ENCODE peak calls at places on chromosomes 12 and 14, in seven cellular contexts. One of them, this sample, is unnamed.

GRCh38 chr12:14167005-14167628 is 185.7 kb upstream of the GRIN2B start:
- DNase-seq in coronary artery: no peak
- DNase-seq in ELR: peak
- DNase-seq in AG20443: peak
- DNase-seq in activated T-cell treated with anti-CD3 and anti-CD28 coated beads for 1 hour: peak
- DNase-seq in SK-MEL-5: peak
- DNase-seq in activated naive CD4-positive, alpha-beta T cell: no peak
- DNase-seq in this sample: no peak

GRCh38 chr14:26522985-26523384 is 74.8 kb downstream of the NOVA1 start:
- DNase-seq in AG20443: peak
- DNase-seq in coronary artery: no peak
- DNase-seq in activated naive CD4-positive, alpha-beta T cell: no peak
- DNase-seq in activated T-cell treated with anti-CD3 and anti-CD28 coated beads for 1 hour: no peak
- DNase-seq in ELR: no peak
- DNase-seq in SK-MEL-5: no peak
- DNase-seq in this sample: no peak

GRCh38 chr14:71713061-71713850 is 219.0 kb upstream of the RGS6 start:
- DNase-seq in coronary artery: no peak
- DNase-seq in ELR: peak
- DNase-seq in SK-MEL-5: peak
- DNase-seq in activated T-cell treated with anti-CD3 and anti-CD28 coated beads for 1 hour: no peak
- DNase-seq in AG20443: no peak
- DNase-seq in activated naive CD4-positive, alpha-beta T cell: no peak
- DNase-seq in this sample: no peak

GRCh38 chr12:12007001-12007712 is 63.6 kb upstream of the BCL2L14 start:
- DNase-seq in coronary artery: no peak
- DNase-seq in activated T-cell treated with anti-CD3 and anti-CD28 coated beads for 1 hour: no peak
- DNase-seq in activated naive CD4-positive, alpha-beta T cell: no peak
- DNase-seq in AG20443: no peak
- DNase-seq in SK-MEL-5: no peak
- DNase-seq in ELR: peak
- DNase-seq in this sample: no peak

GRCh38 chr12:69343357-69343756 is 4.8 kb upstream of the LYZ start:
- DNase-seq in SK-MEL-5: peak
- DNase-seq in activated naive CD4-positive, alpha-beta T cell: no peak
- DNase-seq in activated T-cell treated with anti-CD3 and anti-CD28 coated beads for 1 hour: no peak
- DNase-seq in ELR: no peak
- DNase-seq in coronary artery: no peak
- DNase-seq in AG20443: no peak
- DNase-seq in this sample: no peak

GRCh38 chr12:89565002-89565401 is 39.2 kb upstream of the POC1B start:
- DNase-seq in activated T-cell treated with anti-CD3 and anti-CD28 coated beads for 1 hour: no peak
- DNase-seq in AG20443: no peak
- DNase-seq in coronary artery: no peak
- DNase-seq in SK-MEL-5: no peak
- DNase-seq in ELR: no peak
- DNase-seq in activated naive CD4-positive, alpha-beta T cell: no peak
- DNase-seq in this sample: no peak

GRCh38 chr14:51873221-51873893 is 12.9 kb downstream of the GNG2 start:
- DNase-seq in activated naive CD4-positive, alpha-beta T cell: no peak
- DNase-seq in AG20443: peak
- DNase-seq in coronary artery: no peak
- DNase-seq in ELR: peak
- DNase-seq in SK-MEL-5: no peak
- DNase-seq in activated T-cell treated with anti-CD3 and anti-CD28 coated beads for 1 hour: no peak
- DNase-seq in this sample: no peak

GRCh38 chr12:46933947-46934346 is 108.2 kb upstream of the SLC38A4 start:
- DNase-seq in activated T-cell treated with anti-CD3 and anti-CD28 coated beads for 1 hour: no peak
- DNase-seq in coronary artery: no peak
- DNase-seq in SK-MEL-5: peak
- DNase-seq in AG20443: peak
- DNase-seq in activated naive CD4-positive, alpha-beta T cell: no peak
- DNase-seq in ELR: peak
- DNase-seq in this sample: no peak

GRCh38 chr12:56957229-56958052 is at the start of gene RDH16:
- DNase-seq in AG20443: no peak
- DNase-seq in activated T-cell treated with anti-CD3 and anti-CD28 coated beads for 1 hour: no peak
- DNase-seq in activated naive CD4-positive, alpha-beta T cell: no peak
- DNase-seq in ELR: no peak
- DNase-seq in coronary artery: peak
- DNase-seq in SK-MEL-5: no peak
- DNase-seq in this sample: no peak

GRCh38 chr12:111180830-111181726 is 187.8 kb downstream of the PHETA1 start:
- DNase-seq in SK-MEL-5: no peak
- DNase-seq in AG20443: no peak
- DNase-seq in activated naive CD4-positive, alpha-beta T cell: peak
- DNase-seq in activated T-cell treated with anti-CD3 and anti-CD28 coated beads for 1 hour: no peak
- DNase-seq in coronary artery: no peak
- DNase-seq in ELR: no peak
- DNase-seq in this sample: no peak

GRCh38 chr12:123267991-123268843 is 3.4 kb downstream of the CDK2AP1 start:
- DNase-seq in coronary artery: no peak
- DNase-seq in activated T-cell treated with anti-CD3 and anti-CD28 coated beads for 1 hour: no peak
- DNase-seq in ELR: no peak
- DNase-seq in AG20443: no peak
- DNase-seq in activated naive CD4-positive, alpha-beta T cell: no peak
- DNase-seq in SK-MEL-5: no peak
- DNase-seq in this sample: no peak

GRCh38 chr12:132359971-132360370 is 30.6 kb upstream of the GALNT9 start:
- DNase-seq in activated T-cell treated with anti-CD3 and anti-CD28 coated beads for 1 hour: no peak
- DNase-seq in AG20443: no peak
- DNase-seq in ELR: no peak
- DNase-seq in activated naive CD4-positive, alpha-beta T cell: no peak
- DNase-seq in coronary artery: no peak
- DNase-seq in SK-MEL-5: no peak
- DNase-seq in this sample: no peak

GRCh38 chr12:85798122-85798521 is 38.1 kb downstream of the RASSF9 start:
- DNase-seq in SK-MEL-5: no peak
- DNase-seq in ELR: no peak
- DNase-seq in activated naive CD4-positive, alpha-beta T cell: no peak
- DNase-seq in coronary artery: no peak
- DNase-seq in AG20443: no peak
- DNase-seq in activated T-cell treated with anti-CD3 and anti-CD28 coated beads for 1 hour: no peak
- DNase-seq in this sample: no peak

GRCh38 chr12:95763809-95764253 is 26.7 kb downstream of the NTN4 start:
- DNase-seq in activated naive CD4-positive, alpha-beta T cell: no peak
- DNase-seq in AG20443: peak
- DNase-seq in coronary artery: no peak
- DNase-seq in activated T-cell treated with anti-CD3 and anti-CD28 coated beads for 1 hour: no peak
- DNase-seq in SK-MEL-5: no peak
- DNase-seq in ELR: peak
- DNase-seq in this sample: no peak

GRCh38 chr12:78290606-78291345 is 460.1 kb downstream of the NAV3 start:
- DNase-seq in activated naive CD4-positive, alpha-beta T cell: no peak
- DNase-seq in AG20443: peak
- DNase-seq in ELR: peak
- DNase-seq in activated T-cell treated with anti-CD3 and anti-CD28 coated beads for 1 hour: no peak
- DNase-seq in coronary artery: no peak
- DNase-seq in SK-MEL-5: no peak
- DNase-seq in this sample: no peak

GRCh38 chr12:115752913-115753726 is 524.4 kb downstream of the MED13L start:
- DNase-seq in activated T-cell treated with anti-CD3 and anti-CD28 coated beads for 1 hour: no peak
- DNase-seq in SK-MEL-5: peak
- DNase-seq in AG20443: peak
- DNase-seq in coronary artery: no peak
- DNase-seq in ELR: peak
- DNase-seq in activated naive CD4-positive, alpha-beta T cell: no peak
- DNase-seq in this sample: no peak

GRCh38 chr14:95495538-95496025 is 20.9 kb downstream of the SYNE3 start:
- DNase-seq in coronary artery: no peak
- DNase-seq in activated T-cell treated with anti-CD3 and anti-CD28 coated beads for 1 hour: no peak
- DNase-seq in SK-MEL-5: no peak
- DNase-seq in activated naive CD4-positive, alpha-beta T cell: no peak
- DNase-seq in ELR: peak
- DNase-seq in AG20443: no peak
- DNase-seq in this sample: no peak

GRCh38 chr12:69239922-69240624 is 704 bp downstream of the CPSF6 start:
- DNase-seq in ELR: peak
- DNase-seq in activated T-cell treated with anti-CD3 and anti-CD28 coated beads for 1 hour: peak
- DNase-seq in coronary artery: peak
- DNase-seq in activated naive CD4-positive, alpha-beta T cell: peak
- DNase-seq in AG20443: peak
- DNase-seq in SK-MEL-5: peak
- DNase-seq in this sample: peak